ENCODE peak calls at places on chromosomes 6 and 20, in four cellular contexts. R is suprapubic skin; F is CD4-positive, alpha-beta T cell; D is PC-9. A is an unnamed sample.

GRCh38 chr6:126821706-126822105 is 296.8 kb upstream of the RSPO3 start:
- DNase-seq in R (no peak), F (no peak), D (no peak), A (no peak)

GRCh38 chr6:72246926-72247325 is 360.6 kb downstream of the RIMS1 start:
- DNase-seq in R (no peak), F (no peak), D (no peak), A (no peak)

GRCh38 chr6:121726596-121726995 is 291.1 kb downstream of the GJA1 start:
- DNase-seq in R (no peak), F (no peak), D (no peak), A (no peak)

GRCh38 chr6:163888030-163888819 is 473.7 kb downstream of the QKI start:
- DNase-seq in R (no peak), F (no peak), D (no peak), A (no peak)

GRCh38 chr20:60804240-60804917 is 447.7 kb upstream of the CDH4 start:
- DNase-seq in R (no peak), F (no peak), D (no peak), A (no peak)

GRCh38 chr6:74287932-74288331 is 591.9 kb downstream of the CD109 start:
- DNase-seq in R (no peak), F (no peak), D (no peak), A (no peak)

GRCh38 chr6:72553531-72554202 is 68.2 kb upstream of the KCNQ5 start:
- DNase-seq in R (no peak), F (no peak), D (no peak), A (no peak)

GRCh38 chr6:56890683-56891429 is 64.1 kb upstream of the BEND6 start:
- DNase-seq in R (no peak), F (no peak), D (peak), A (no peak)

GRCh38 chr6:75208564-75209431 is 2.9 kb upstream of the COL12A1 start:
- DNase-seq in R (peak), F (peak), D (peak), A (peak)

GRCh38 chr20:64115171-64115911 is 8.0 kb upstream of the NPBWR2 start:
- DNase-seq in R (peak), F (no peak), D (peak), A (no peak)

GRCh38 chr6:5379647-5380242 is 118.4 kb downstream of the FARS2 start:
- DNase-seq in R (no peak), F (no peak), D (no peak), A (no peak)

GRCh38 chr20:50303573-50304500 is 113.2 kb downstream of the CEBPB start:
- DNase-seq in R (peak), F (no peak), D (no peak), A (no peak)

GRCh38 chr6:124393536-124393935 is 568.7 kb upstream of the RNF217 start:
- DNase-seq in R (no peak), F (no peak), D (no peak), A (no peak)

GRCh38 chr6:24893342-24893850 is 42.4 kb downstream of the RIPOR2 start:
- DNase-seq in R (no peak), F (no peak), D (no peak), A (no peak)

GRCh38 chr20:39195495-39196129 is 233.5 kb downstream of the DHX35 start:
- DNase-seq in R (no peak), F (no peak), D (no peak), A (no peak)

GRCh38 chr6:73418081-73418741 is 23.6 kb downstream of the DDX43 start:
- DNase-seq in R (no peak), F (no peak), D (no peak), A (no peak)

GRCh38 chr6:163232015-163232523 is 182.4 kb upstream of the QKI start:
- DNase-seq in R (no peak), F (no peak), D (no peak), A (no peak)

GRCh38 chr6:145904878-145905277 is 59.3 kb downstream of the SHPRH start:
- DNase-seq in R (no peak), F (no peak), D (no peak), A (no peak)

GRCh38 chr6:84258268-84258667 is 30.8 kb upstream of the CEP162 start:
- DNase-seq in R (no peak), F (no peak), D (no peak), A (no peak)
- H3K27ac ChIP-seq in R (no peak), F (no peak), D (no peak), A (no peak)

GRCh38 chr6:139530551-139530950 is 156.1 kb upstream of the CITED2 start:
- DNase-seq in R (no peak), F (no peak), D (no peak), A (no peak)

GRCh38 chr6:139531716-139532115 is 157.3 kb upstream of the CITED2 start:
- DNase-seq in R (no peak), F (no peak), D (no peak), A (no peak)

GRCh38 chr6:139533573-139534471 is 159.4 kb upstream of the CITED2 start:
- DNase-seq in R (no peak), F (no peak), D (no peak), A (no peak)

GRCh38 chr6:139533166-139533565 is 158.7 kb upstream of the CITED2 start:
- DNase-seq in R (no peak), F (no peak), D (no peak), A (no peak)

DNA sequence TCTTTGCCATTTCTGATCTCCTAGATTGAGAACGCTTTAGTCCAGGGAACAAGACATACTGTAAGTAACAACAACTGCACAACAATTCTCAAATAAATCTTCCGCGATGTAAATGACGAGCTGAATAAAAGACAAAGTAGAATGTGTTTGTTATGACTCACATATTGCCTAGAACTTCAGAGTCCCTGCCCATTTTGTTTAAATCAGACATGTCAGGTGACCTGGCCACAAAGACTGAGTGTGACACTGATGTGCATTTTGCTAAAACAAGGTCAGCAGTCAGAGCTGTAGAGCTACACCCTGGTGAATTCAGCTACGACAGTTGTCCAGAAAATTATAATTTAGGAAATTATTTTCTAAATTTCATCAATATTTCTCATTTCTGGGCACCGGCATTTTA is 156.7 kb upstream of the CITED2 start:
- DNase-seq in R (no peak), F (peak), D (no peak), A (no peak)
- H3K27ac ChIP-seq in R (no peak), F (no peak), D (no peak), A (no peak)

GRCh38 chr6:114176726-114177125 is 166.1 kb downstream of the HS3ST5 start:
- DNase-seq in R (no peak), F (no peak), D (no peak), A (no peak)
- H3K27ac ChIP-seq in R (no peak), F (no peak), D (no peak), A (no peak)

GRCh38 chr20:41110012-41110411 is 27.3 kb upstream of the PLCG1 start:
- DNase-seq in R (no peak), F (no peak), D (no peak), A (no peak)
- H3K27ac ChIP-seq in R (no peak), F (no peak), D (peak), A (no peak)

DNA sequence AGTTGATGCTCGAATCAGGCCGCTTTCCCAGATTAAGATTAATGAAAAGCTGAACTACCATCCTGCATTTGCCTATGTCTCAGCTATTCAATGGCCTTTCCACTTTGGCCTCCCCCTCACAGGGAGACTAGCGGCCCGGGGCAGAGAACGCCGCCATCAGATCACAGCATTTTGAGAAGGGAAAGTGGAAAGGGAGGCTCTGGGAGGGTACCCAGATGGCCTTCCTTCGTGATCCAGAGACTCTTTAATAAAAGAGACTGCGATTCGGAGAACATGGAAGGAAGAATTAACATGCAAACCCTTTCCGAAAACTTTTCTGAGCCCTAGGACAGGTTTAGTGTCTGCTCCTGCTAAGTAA is 533 bp downstream of the MRPS18A start:
- DNase-seq in R (no peak), F (no peak), D (no peak), A (no peak)
- H3K27ac ChIP-seq in R (peak), F (peak), D (peak), A (no peak)

DNA sequence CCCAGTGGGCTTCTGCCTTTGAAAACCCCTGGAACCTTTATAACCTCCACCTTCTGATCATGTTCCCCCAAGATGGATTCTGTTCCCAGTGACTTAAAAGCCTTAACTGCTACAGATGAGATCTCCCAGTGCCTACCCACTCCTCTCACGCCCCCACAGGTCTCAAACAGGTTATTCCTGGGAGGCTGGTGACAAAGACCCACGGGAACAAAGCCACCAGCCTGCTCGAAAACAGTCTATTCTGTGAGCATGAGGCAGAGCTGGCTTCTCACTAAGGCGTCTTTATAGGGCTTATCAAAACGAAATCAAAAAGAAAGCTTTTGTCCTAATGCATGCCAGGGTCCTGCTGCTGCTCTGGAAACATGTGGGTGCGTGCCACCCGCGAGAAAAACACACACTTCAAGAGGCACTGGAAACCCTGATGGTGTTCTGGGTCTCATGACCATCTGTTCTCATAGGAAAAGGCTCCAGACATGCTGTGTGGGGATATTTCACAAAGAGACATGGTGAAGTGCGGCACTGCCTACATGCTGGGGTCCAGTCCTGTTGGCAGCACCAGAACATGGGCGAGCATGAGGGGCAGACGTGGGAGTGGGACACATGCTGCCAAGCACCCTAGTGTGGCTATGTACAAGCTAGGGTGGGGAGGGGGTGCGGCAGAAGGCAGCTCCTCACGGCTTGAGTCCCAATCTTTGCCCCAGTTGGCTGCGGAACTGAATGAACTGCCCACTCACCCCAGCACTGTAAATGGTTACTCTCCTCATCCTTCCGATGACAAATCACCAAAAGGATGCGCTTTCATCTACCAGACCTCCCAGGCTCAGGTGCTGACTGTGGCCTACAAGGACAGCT is 2.1 kb downstream of the FKBP1A start:
- DNase-seq in R (no peak), F (no peak), D (no peak), A (peak)
- H3K27ac ChIP-seq in R (peak), F (peak), D (no peak), A (peak)

GRCh38 chr6:141103246-141103645 is 1029.5 kb upstream of the GJE1 start:
- DNase-seq in R (no peak), F (no peak), D (no peak), A (no peak)
- H3K27ac ChIP-seq in R (no peak), F (no peak), D (no peak), A (no peak)

DNA sequence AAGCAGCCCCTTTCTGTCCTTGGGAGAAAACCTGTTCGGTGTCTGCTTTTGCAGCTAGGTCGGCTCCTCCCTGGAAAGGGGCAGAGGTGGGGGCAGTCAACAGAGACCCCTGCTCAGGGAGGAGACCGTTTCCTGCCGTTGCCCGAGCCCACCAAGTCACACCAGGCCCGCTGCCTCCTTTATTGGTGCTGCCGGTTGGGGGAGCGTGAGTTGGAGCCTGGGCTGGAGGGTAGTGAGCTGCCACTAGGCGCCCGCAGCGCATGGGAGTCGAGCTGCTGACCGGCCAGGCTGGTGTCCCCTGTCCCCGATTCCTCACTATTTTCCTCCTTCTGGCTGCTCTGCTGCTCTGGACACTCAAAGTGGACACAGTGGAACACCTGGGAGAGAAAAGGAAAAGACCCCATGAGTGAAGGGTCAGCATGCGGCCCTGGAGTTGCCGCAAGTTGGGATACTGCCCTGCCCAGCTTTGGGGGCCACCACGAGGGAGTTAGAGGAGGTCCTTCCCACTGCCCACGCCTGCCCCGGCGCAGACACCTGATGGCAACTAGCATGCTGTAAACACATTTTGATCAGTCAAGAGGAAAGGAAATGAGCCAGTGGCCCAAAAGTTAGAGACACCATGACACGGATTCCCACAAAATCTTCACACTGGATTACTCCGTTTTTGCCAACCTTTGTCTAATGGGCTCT is 355.4 kb downstream of the ZFAND3 start:
- DNase-seq in R (no peak), F (no peak), D (no peak), A (no peak)
- H3K27ac ChIP-seq in R (no peak), F (no peak), D (no peak), A (no peak)

GRCh38 chr6:89162047-89162371 is 16.2 kb downstream of the PM20D2 start:
- DNase-seq in R (no peak), F (no peak), D (no peak), A (no peak)
- H3K27ac ChIP-seq in R (peak), F (no peak), D (no peak), A (no peak)

GRCh38 chr6:36547646-36548400 is 544 bp upstream of the STK38 start:
- DNase-seq in R (no peak), F (no peak), D (no peak), A (no peak)
- H3K27ac ChIP-seq in R (peak), F (peak), D (no peak), A (peak)

A was measured in caudate nucleus.